ENCODE peak calls at places on chromosomes 4 and X, in six cellular contexts. N is IMR-90, R is H1, L is mesenchymal stem cell, J is mesendoderm, Z is trophoblast cell. P is an unnamed sample. For H3K36me3, the result is how much of the 10 kb centered on the place peaks cover.

GRCh38 chrX:80876877-80877276 is 67.2 kb upstream of the BRWD3 start:
- DNase-seq in R (no peak), N (peak), L (peak), J (peak), Z (peak), P (peak)

GRCh38 chr4:141133146-141134006 is at the start of gene RNF150:
- DNase-seq in N (peak), Z (peak), L (peak), R (peak), J (peak), P (peak)

GRCh38 chr4:152943673-152944072 is 7.5 kb downstream of the FHDC1 start:
- DNase-seq in Z (peak), N (peak), L (peak), J (peak), R (no peak), P (no peak)

GRCh38 chrX:17154001-17154400 is 207.5 kb downstream of the REPS2 start:
- DNase-seq in R (no peak), Z (no peak), L (no peak), N (no peak), J (no peak), P (no peak)

GRCh38 chr4:82721819-82722423 is 76.7 kb downstream of the SCD5 start:
- DNase-seq in N (peak), L (no peak), J (no peak), R (no peak), Z (peak), P (no peak)

GRCh38 chrX:2679534-2680485 is 11.3 kb upstream of the CD99 start:
- DNase-seq in N (peak), L (peak), R (no peak), J (no peak), Z (no peak), P (no peak)

GRCh38 chr4:183872531-183872930 is 32.6 kb upstream of the STOX2 start:
- DNase-seq in J (no peak), L (peak), Z (no peak), N (peak), R (no peak), P (no peak)

GRCh38 chrX:115595049-115595448 is 34.1 kb downstream of the PLS3 start:
- DNase-seq in L (no peak), N (no peak), R (no peak), J (no peak), Z (no peak), P (no peak)

GRCh38 chr4:56742080-56742871 is 61.2 kb upstream of the HOPX start:
- DNase-seq in R (no peak), N (peak), Z (no peak), L (peak), J (no peak), P (no peak)

GRCh38 chr4:158903079-158903456 is 134.2 kb downstream of the FNIP2 start:
- DNase-seq in Z (no peak), J (no peak), R (no peak), L (no peak), N (no peak), P (no peak)

GRCh38 chrX:46929439-46930018 is 17.3 kb downstream of the JADE3 start:
- DNase-seq in Z (peak), R (no peak), J (no peak), L (peak), N (peak), P (no peak)

GRCh38 chrX:129600981-129601424 is 53.8 kb downstream of the APLN start:
- DNase-seq in N (peak), Z (peak), R (no peak), J (peak), L (peak), P (no peak)

GRCh38 chr4:118849867-118850812 is 14.2 kb upstream of the SEC24D start:
- DNase-seq in Z (peak), L (peak), R (no peak), N (peak), J (peak), P (no peak)
- H2BK5ac ChIP-seq in Z (no peak), L (no peak), R (peak), N (peak), J (no peak), P (no peak)

DNA sequence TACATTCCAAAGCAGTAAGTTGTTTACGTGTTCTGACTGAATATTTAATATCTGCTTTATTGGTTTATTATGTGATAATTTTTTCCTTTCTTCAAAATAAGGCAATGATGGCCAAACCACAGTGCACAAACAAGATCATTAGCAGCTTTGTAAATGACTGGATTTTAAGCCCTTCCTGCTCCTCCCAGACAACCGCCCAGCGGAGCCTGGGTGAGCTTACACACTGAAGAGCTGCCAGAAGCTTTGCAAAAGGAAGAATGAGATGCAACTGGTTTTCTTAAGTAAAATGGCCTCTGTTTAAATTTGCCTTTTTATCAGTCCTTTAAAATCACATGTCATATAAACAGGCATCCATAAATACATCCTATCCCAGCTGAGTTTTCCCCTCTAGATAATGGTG is 52.2 kb downstream of the SPARCL1 start:
- DNase-seq in J (no peak), Z (no peak), L (no peak), N (no peak), R (no peak), P (no peak)
- H3K36me3 ChIP-seq in J (under half), Z (under half), L (under half), N (under half), R (under half), P (under half)

GRCh38 chr4:15656038-15656470 is 897 bp upstream of the FBXL5 start:
- DNase-seq in L (no peak), Z (no peak), R (peak), N (no peak), J (peak), P (peak)
- H2BK5ac ChIP-seq in L (no peak), Z (peak), R (peak), N (peak), J (peak), P (peak)

GRCh38 chr4:2650276-2650675 is 105.9 kb downstream of the TNIP2 start:
- DNase-seq in L (no peak), J (no peak), N (no peak), Z (no peak), R (no peak), P (no peak)
- H3K36me3 ChIP-seq in L (half or more), J (under half), N (half or more), Z (under half), R (under half), P (under half)

DNA sequence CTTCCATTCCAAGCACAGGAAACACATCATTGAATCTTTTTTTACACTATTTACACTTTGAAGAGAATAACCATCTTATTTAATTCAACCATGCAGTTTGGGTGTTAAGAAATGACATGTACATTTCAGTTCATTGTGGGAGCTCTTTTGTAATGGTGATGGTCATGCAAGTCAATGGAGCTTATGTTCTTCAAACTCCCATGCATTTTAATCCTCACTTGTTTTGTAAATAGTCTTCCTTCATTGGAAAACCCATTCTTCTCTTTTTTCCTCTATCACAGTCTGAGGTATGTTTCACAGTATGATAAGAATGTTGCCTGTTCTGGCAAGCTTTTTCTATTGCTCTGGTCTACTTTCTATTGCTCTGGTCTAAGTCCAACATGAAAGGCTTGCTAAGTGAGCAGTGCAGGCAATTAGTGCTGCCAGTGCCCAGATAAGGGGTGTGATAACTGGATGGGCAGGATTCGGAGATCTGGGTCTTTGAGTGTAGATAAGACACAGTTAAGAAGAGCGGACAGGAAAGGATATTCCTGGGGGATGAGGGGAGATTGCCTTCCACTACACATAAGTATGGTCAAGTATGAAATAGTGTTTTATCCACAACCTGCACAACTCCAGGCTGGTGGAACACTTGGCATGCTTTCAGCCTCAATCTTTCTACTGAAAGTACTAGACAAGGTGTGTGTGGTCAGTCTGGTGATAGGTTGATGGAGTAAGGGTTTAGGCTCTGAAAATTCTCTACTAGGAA is 17.1 kb downstream of the AFP start:
- DNase-seq in R (no peak), Z (peak), L (no peak), J (peak), N (no peak), P (no peak)
- H2BK5ac ChIP-seq in R (peak), Z (no peak), L (no peak), J (no peak), N (no peak), P (no peak)

P was measured in neuronal stem cell.